ENCODE peak calls at places on chromosome X, in nine cellular contexts. N, K, R, X, E, Z, U, J and T are unnamed samples.

GRCh38 chrX:71177327-71177726 is 32.7 kb downstream of the NLGN3 start:
- DNase-seq in U (no peak), Z (no peak), E (no peak), J (no peak), K (no peak), X (peak; percentile 14), R (peak; percentile 47), N (no peak), T (no peak)

GRCh38 chrX:74262472-74263209 is 41.3 kb upstream of the ZCCHC13 start:
- DNase-seq in K (no peak), X (no peak), U (no peak), N (no peak), Z (no peak), E (no peak), R (no peak), J (no peak), T (no peak)

GRCh38 chrX:13398073-13398823 is 78.4 kb upstream of the ATXN3L start:
- DNase-seq in J (peak; percentile 98), E (peak; percentile 92), K (peak; percentile 100), R (peak; percentile 94), U (no peak), Z (no peak), X (peak; percentile 70), N (no peak), T (peak; percentile 99)

GRCh38 chrX:41067721-41068120 is 17.5 kb upstream of the USP9X start:
- DNase-seq in U (no peak), J (no peak), E (no peak), K (no peak), R (no peak), X (no peak), Z (no peak), N (no peak), T (no peak)

GRCh38 chrX:17610788-17611187 is 126.5 kb upstream of the SCML1 start:
- DNase-seq in U (no peak), X (no peak), K (no peak), N (no peak), E (no peak), R (no peak), Z (no peak), J (no peak), T (no peak)

GRCh38 chrX:11887175-11887574 is 129.1 kb downstream of the MSL3 start:
- DNase-seq in R (no peak), Z (no peak), N (no peak), J (peak; percentile 17), X (no peak), E (no peak), K (no peak), U (no peak), T (no peak)

GRCh38 chrX:15471016-15471415 is 22.1 kb downstream of the PIR start:
- DNase-seq in N (peak; percentile 73), R (peak; percentile 69), X (peak; percentile 32), J (peak; percentile 80), K (peak; percentile 63), Z (no peak), U (peak; percentile 46), E (no peak), T (peak; percentile 63)

GRCh38 chrX:134013092-134013497 is 27.7 kb upstream of the GPC3 start:
- DNase-seq in K (no peak), J (peak; percentile 30), R (peak; percentile 34), X (no peak), E (peak; percentile 33), N (no peak), Z (no peak), U (no peak), T (peak; percentile 38)

GRCh38 chrX:154751121-154751668 is 318 bp upstream of the GAB3 start:
- DNase-seq in Z (no peak), K (no peak), E (no peak), R (no peak), J (no peak), N (peak; percentile 9), U (no peak), X (no peak), T (no peak)

GRCh38 chrX:102765217-102765616 is 44.7 kb downstream of the GPRASP3 start:
- DNase-seq in Z (no peak), X (no peak), U (no peak), J (peak; percentile 47), E (no peak), K (peak; percentile 49), N (no peak), R (peak; percentile 69), T (peak; percentile 92)

GRCh38 chrX:99572711-99573110 is 837.4 kb downstream of the PCDH19 start:
- DNase-seq in J (peak; percentile 1), U (no peak), E (no peak), X (no peak), N (no peak), R (no peak), K (no peak), Z (no peak), T (peak; percentile 0)

GRCh38 chrX:45803383-45803921 is 602.8 kb upstream of the DIPK2B start:
- DNase-seq in U (no peak), Z (no peak), E (peak; percentile 56), J (peak; percentile 86), X (no peak), K (peak; percentile 85), N (no peak), R (peak; percentile 90), T (peak; percentile 96)

GRCh38 chrX:19682712-19683331 is 167.5 kb upstream of the MAP3K15 start:
- DNase-seq in Z (peak; percentile 80), R (peak; percentile 94), X (no peak), K (peak; percentile 82), U (peak; percentile 65), N (peak; percentile 23), J (no peak), E (no peak), T (peak; percentile 91)

GRCh38 chrX:100647739-100648138 is 3.7 kb downstream of the SRPX2 start:
- DNase-seq in J (no peak), Z (no peak), X (peak; percentile 60), N (no peak), R (peak; percentile 20), U (no peak), K (no peak), E (no peak), T (no peak)

GRCh38 chrX:9955506-9955905 is 11.7 kb upstream of the CLDN34 start:
- DNase-seq in E (no peak), J (no peak), N (no peak), X (no peak), R (peak; percentile 23), U (no peak), K (no peak), Z (no peak), T (no peak)

GRCh38 chrX:14672611-14673172 is 143.4 kb downstream of the GLRA2 start:
- DNase-seq in X (no peak), K (no peak), N (no peak), E (no peak), J (no peak), U (no peak), Z (no peak), R (no peak), T (no peak)

GRCh38 chrX:46643636-46644035 is 70.1 kb downstream of the CHST7 start:
- DNase-seq in U (no peak), N (no peak), E (no peak), Z (no peak), R (no peak), J (no peak), K (no peak), X (no peak), T (no peak)

GRCh38 chrX:126770179-126770578 is 49.4 kb upstream of the PRR32 start:
- DNase-seq in R (peak; percentile 0), J (peak; percentile 57), X (no peak), Z (no peak), N (peak; percentile 51), U (no peak), E (no peak), K (no peak), T (no peak)

GRCh38 chrX:102517331-102517730 is 792 bp upstream of the TMSB15A start:
- DNase-seq in U (no peak), J (peak; percentile 34), R (peak; percentile 39), K (no peak), N (no peak), E (no peak), Z (no peak), X (no peak), T (peak; percentile 38)

GRCh38 chrX:135432881-135433521 is 11.3 kb downstream of the SMIM10L2A start:
- DNase-seq in R (no peak), N (no peak), Z (no peak), K (no peak), X (no peak), E (no peak), J (no peak), U (no peak), T (no peak)

GRCh38 chrX:103442536-103442901 is 66.2 kb downstream of the BEX3 start:
- DNase-seq in E (peak; percentile 41), K (no peak), R (peak; percentile 47), J (peak; percentile 79), Z (no peak), U (no peak), X (no peak), N (no peak), T (no peak)